ENCODE peak calls at places on chromosomes 13 and 19, in ten cellular contexts. D is CD8-positive, alpha-beta memory T cell; I is iPS DF 6.9; A is activated CD4-positive, alpha-beta T cell treated with anti-CD3 and anti-CD28 coated beads for 36 hours; J is coronary artery; X is activated naive CD8-positive, alpha-beta T cell treated with anti-CD3 and anti-CD28 coated beads for 36 hours; T is foreskin keratinocyte; R is colonic mucosa; E is psoas muscle; K is activated B cell treated with CpG ODN at 0.5 μM for 24 hours. W is an unnamed sample.

GRCh38 chr13:99357149-99357596 is 50.0 kb upstream of the GPR183 start:
- DNase-seq in I (no peak), T (no peak), J (no peak), A (peak), X (peak), D (peak), K (no peak), E (no peak), R (no peak), W (no peak)

GRCh38 chr13:20356437-20356836 is 124.3 kb upstream of the GJB6 start:
- DNase-seq in J (no peak), X (no peak), T (no peak), R (no peak), K (no peak), I (no peak), D (no peak), E (no peak), A (no peak), W (no peak)

GRCh38 chr13:113210834-113211233 is 1.4 kb downstream of the CUL4A start:
- DNase-seq in A (no peak), D (no peak), I (no peak), E (no peak), K (no peak), R (no peak), T (no peak), J (no peak), X (no peak), W (no peak)

GRCh38 chr13:40518481-40518882 is 148.0 kb downstream of the FOXO1 start:
- DNase-seq in E (no peak), T (no peak), D (peak), J (no peak), X (peak), R (no peak), I (no peak), A (peak), K (no peak), W (no peak)

GRCh38 chr19:18513868-18514267 is 8.0 kb downstream of the ELL start:
- DNase-seq in E (no peak), K (no peak), J (no peak), R (no peak), I (no peak), X (no peak), A (no peak), D (no peak), T (no peak), W (no peak)

GRCh38 chr19:58001895-58002369 is 688 bp downstream of the ZNF606 start:
- DNase-seq in R (peak), J (no peak), D (no peak), K (no peak), I (no peak), T (no peak), E (no peak), X (peak), A (peak), W (no peak)

GRCh38 chr19:30391052-30391451 is 18.9 kb downstream of the ZNF536 start:
- DNase-seq in R (no peak), I (no peak), A (no peak), T (no peak), E (no peak), J (no peak), K (no peak), D (no peak), X (no peak), W (no peak)

GRCh38 chr13:37118002-37118401 is 12.5 kb upstream of the CSNK1A1L start:
- DNase-seq in K (no peak), T (no peak), R (no peak), J (no peak), A (no peak), X (no peak), E (no peak), D (no peak), I (no peak), W (no peak)

GRCh38 chr19:17079710-17080440 is 4.3 kb downstream of the MYO9B start:
- DNase-seq in I (no peak), T (peak), A (peak), R (peak), J (peak), E (peak), X (peak), K (peak), D (peak), W (no peak)